ENCODE peak calls at places on chromosomes 2 and 18, in seven cellular contexts. R is activated B cell treated with CpG ODN at 0.5 μM for 24 hours; E is A549; P is EL; Z is NCI-H1417; I is putamen; Y is stimulated activated CD4-positive, alpha-beta T cell treated with anti-CD3 and anti-CD28 coated beads, Interleukin-15, amount 100 ng/mL, for 1 hour. A is an unnamed sample.

GRCh38 chr2:232871835-232872736 is 2.0 kb downstream of the SNORC start:
- DNase-seq in R (no peak), E (no peak), P (no peak), Z (no peak), I (peak), Y (no peak), A (no peak)

GRCh38 chr2:139805378-139805777 is 1025.2 kb upstream of the NXPH2 start:
- DNase-seq in R (no peak), E (no peak), P (no peak), Z (peak), I (no peak), Y (no peak), A (no peak)

GRCh38 chr2:88489181-88489580 is 36.7 kb upstream of the FOXI3 start:
- DNase-seq in R (no peak), E (no peak), P (no peak), Z (no peak), I (no peak), Y (no peak), A (no peak)

GRCh38 chr2:240916571-240917008 is 10.5 kb downstream of the CROCC2 start:
- DNase-seq in R (no peak), E (peak), P (peak), Z (no peak), I (no peak), Y (no peak), A (no peak)

GRCh38 chr18:1604751-1605150 is 700.1 kb downstream of the ADCYAP1 start:
- DNase-seq in R (no peak), E (no peak), P (no peak), Z (no peak), I (no peak), Y (no peak), A (no peak)

GRCh38 chr2:236744316-236745105 is 174.9 kb downstream of the ACKR3 start:
- DNase-seq in R (no peak), E (no peak), P (peak), Z (no peak), I (no peak), Y (no peak), A (no peak)

GRCh38 chr2:105378276-105378840 is 20.5 kb downstream of the FHL2 start:
- DNase-seq in R (no peak), E (no peak), P (no peak), Z (no peak), I (no peak), Y (no peak), A (no peak)

GRCh38 chr18:6595666-6596065 is 133.8 kb upstream of the ARHGAP28 start:
- DNase-seq in R (no peak), E (no peak), P (no peak), Z (no peak), I (peak), Y (no peak), A (no peak)

GRCh38 chr2:233081232-233081730 is 21.1 kb downstream of the INPP5D start:
- DNase-seq in R (no peak), E (no peak), P (no peak), Z (no peak), I (no peak), Y (no peak), A (no peak)

GRCh38 chr2:197908940-197909339 is 104.5 kb downstream of the PLCL1 start:
- DNase-seq in R (no peak), E (no peak), P (peak), Z (no peak), I (no peak), Y (no peak), A (no peak)

GRCh38 chr2:54899576-54900200 is 150.6 kb downstream of the RTN4 start:
- DNase-seq in R (no peak), E (peak), P (peak), Z (peak), I (peak), Y (no peak), A (no peak)

GRCh38 chr18:25289040-25289631 is 62.8 kb downstream of the ZNF521 start:
- DNase-seq in R (no peak), E (no peak), P (peak), Z (no peak), I (no peak), Y (no peak), A (no peak)

GRCh38 chr2:99478632-99479031 is 11.2 kb downstream of the REV1 start:
- DNase-seq in R (no peak), E (no peak), P (no peak), Z (no peak), I (no peak), Y (no peak), A (no peak)

GRCh38 chr2:179129574-179130238 is 79.8 kb upstream of the CCDC141 start:
- DNase-seq in R (no peak), E (peak), P (peak), Z (peak), I (no peak), Y (no peak), A (peak)

GRCh38 chr2:98823196-98824166 is 92.5 kb upstream of the MGAT4A start:
- DNase-seq in R (no peak), E (no peak), P (no peak), Z (no peak), I (no peak), Y (no peak), A (no peak)

GRCh38 chr2:66013456-66013855 is 421.5 kb upstream of the MEIS1 start:
- DNase-seq in R (no peak), E (no peak), P (no peak), Z (peak), I (no peak), Y (no peak), A (no peak)

GRCh38 chr2:160429248-160430000 is 64.2 kb downstream of the RBMS1 start:
- DNase-seq in R (no peak), E (no peak), P (peak), Z (peak), I (no peak), Y (no peak), A (no peak)

GRCh38 chr18:76266226-76266991 is 228.6 kb downstream of the ZNF516 start:
- DNase-seq in R (no peak), E (no peak), P (no peak), Z (no peak), I (no peak), Y (no peak), A (no peak)

GRCh38 chr2:59875836-59876235 is 677.6 kb downstream of the BCL11A start:
- DNase-seq in R (no peak), E (no peak), P (no peak), Z (no peak), I (no peak), Y (no peak), A (no peak)

GRCh38 chr18:7256959-7257742 is 26.3 kb downstream of the LRRC30 start:
- DNase-seq in R (no peak), E (no peak), P (no peak), Z (no peak), I (no peak), Y (no peak), A (no peak)

GRCh38 chr2:62511636-62512035 is 5.6 kb upstream of the TMEM17 start:
- DNase-seq in R (no peak), E (no peak), P (no peak), Z (peak), I (no peak), Y (no peak), A (no peak)

GRCh38 chr2:42957109-42958035 is 165.0 kb upstream of the HAAO start:
- DNase-seq in R (no peak), E (no peak), P (peak), Z (no peak), I (no peak), Y (no peak), A (no peak)

GRCh38 chr2:42906557-42907380 is 114.4 kb upstream of the HAAO start:
- DNase-seq in R (no peak), E (no peak), P (peak), Z (peak), I (peak), Y (no peak), A (no peak)

GRCh38 chr18:9851511-9851910 is 34.3 kb upstream of the TXNDC2 start:
- DNase-seq in R (no peak), E (no peak), P (no peak), Z (no peak), I (no peak), Y (no peak), A (no peak)

GRCh38 chr2:128420776-128421175 is 102.1 kb upstream of the HS6ST1 start:
- DNase-seq in R (no peak), E (no peak), P (no peak), Z (no peak), I (no peak), Y (no peak), A (no peak)

GRCh38 chr2:70248810-70249438 is 496 bp upstream of the TIA1 start:
- DNase-seq in R (peak), E (no peak), P (peak), Z (peak), I (peak), Y (peak), A (peak)

GRCh38 chr2:189128961-189129360 is 50.6 kb downstream of the COL5A2 start:
- DNase-seq in R (no peak), E (no peak), P (no peak), Z (no peak), I (no peak), Y (no peak), A (no peak)

GRCh38 chr18:38884050-38884449 is 1318.5 kb upstream of the CELF4 start:
- DNase-seq in R (no peak), E (no peak), P (no peak), Z (no peak), I (no peak), Y (no peak), A (no peak)

GRCh38 chr2:166229678-166230023 is 101.8 kb upstream of the SCN1A start:
- DNase-seq in R (no peak), E (no peak), P (no peak), Z (no peak), I (no peak), Y (no peak), A (no peak)

GRCh38 chr2:193584001-193584400 is 1389.3 kb upstream of the TMEFF2 start:
- DNase-seq in R (no peak), E (no peak), P (no peak), Z (no peak), I (no peak), Y (no peak), A (no peak)

GRCh38 chr2:26033270-26033768 is 565 bp upstream of the RAB10 start:
- DNase-seq in R (no peak), E (peak), P (peak), Z (peak), I (peak), Y (no peak), A (no peak)

GRCh38 chr2:240876475-240877251 is 8.0 kb downstream of the AGXT start:
- DNase-seq in R (peak), E (no peak), P (no peak), Z (no peak), I (no peak), Y (no peak), A (no peak)

GRCh38 chr2:199962203-199962602 is 6.8 kb downstream of the MAIP1 start:
- DNase-seq in R (no peak), E (no peak), P (no peak), Z (no peak), I (no peak), Y (no peak), A (no peak)

GRCh38 chr2:43877782-43878464 is 39.2 kb downstream of the ABCG8 start:
- DNase-seq in R (peak), E (peak), P (peak), Z (peak), I (peak), Y (peak), A (peak)

GRCh38 chr2:216731465-216731864 is 36.1 kb upstream of the IGFBP5 start:
- DNase-seq in R (no peak), E (no peak), P (no peak), Z (no peak), I (no peak), Y (no peak), A (no peak)

A was measured in Panc1.